ENCODE peak calls at places on chromosomes 1 and 21, in ten cellular contexts. One of them, this sample, is unnamed.

GRCh38 chr1:115890618-115891017 is 49.7 kb upstream of the NHLH2 start:
- DNase-seq in glutamatergic neuron: no peak
- DNase-seq in ovary: no peak
- DNase-seq in cardiac muscle cell: no peak
- DNase-seq in RWPE1: no peak
- DNase-seq in dorsolateral prefrontal cortex: no peak
- DNase-seq in IMR-90: no peak
- DNase-seq in nephron progenitor cell: no peak
- DNase-seq in esophagus squamous epithelium: no peak
- DNase-seq in PC-9: no peak
- DNase-seq in this sample: no peak

GRCh38 chr21:32592929-32593502 is 7.7 kb upstream of the TCP10L start:
- DNase-seq in glutamatergic neuron: no peak
- DNase-seq in ovary: no peak
- DNase-seq in cardiac muscle cell: no peak
- DNase-seq in RWPE1: no peak
- DNase-seq in dorsolateral prefrontal cortex: no peak
- DNase-seq in IMR-90: no peak
- DNase-seq in nephron progenitor cell: no peak
- DNase-seq in esophagus squamous epithelium: no peak
- DNase-seq in PC-9: no peak
- DNase-seq in this sample: no peak

GRCh38 chr1:38332649-38333310 is 286.2 kb upstream of the POU3F1 start:
- DNase-seq in glutamatergic neuron: no peak
- DNase-seq in ovary: no peak
- DNase-seq in cardiac muscle cell: no peak
- DNase-seq in RWPE1: no peak
- DNase-seq in dorsolateral prefrontal cortex: no peak
- DNase-seq in IMR-90: no peak
- DNase-seq in nephron progenitor cell: no peak
- DNase-seq in esophagus squamous epithelium: no peak
- DNase-seq in PC-9: no peak
- DNase-seq in this sample: no peak

GRCh38 chr21:15029077-15029476 is 35.7 kb downstream of the NRIP1 start:
- DNase-seq in glutamatergic neuron: no peak
- DNase-seq in ovary: no peak
- DNase-seq in cardiac muscle cell: no peak
- DNase-seq in RWPE1: no peak
- DNase-seq in dorsolateral prefrontal cortex: no peak
- DNase-seq in IMR-90: no peak
- DNase-seq in nephron progenitor cell: no peak
- DNase-seq in esophagus squamous epithelium: no peak
- DNase-seq in PC-9: no peak
- DNase-seq in this sample: no peak

GRCh38 chr1:99956755-99957154 is 13.0 kb upstream of the SLC35A3 start:
- DNase-seq in glutamatergic neuron: no peak
- DNase-seq in ovary: no peak
- DNase-seq in cardiac muscle cell: peak
- DNase-seq in RWPE1: no peak
- DNase-seq in dorsolateral prefrontal cortex: no peak
- DNase-seq in IMR-90: peak
- DNase-seq in nephron progenitor cell: no peak
- DNase-seq in esophagus squamous epithelium: no peak
- DNase-seq in PC-9: peak
- DNase-seq in this sample: no peak

GRCh38 chr1:228383773-228384172 is 22.9 kb downstream of the TRIM11 start:
- DNase-seq in glutamatergic neuron: no peak
- DNase-seq in ovary: no peak
- DNase-seq in cardiac muscle cell: no peak
- DNase-seq in RWPE1: no peak
- DNase-seq in dorsolateral prefrontal cortex: no peak
- DNase-seq in IMR-90: no peak
- DNase-seq in nephron progenitor cell: no peak
- DNase-seq in esophagus squamous epithelium: no peak
- DNase-seq in PC-9: no peak
- DNase-seq in this sample: no peak

GRCh38 chr21:34878940-34879339 is 170.2 kb downstream of the RUNX1 start:
- DNase-seq in glutamatergic neuron: no peak
- DNase-seq in ovary: no peak
- DNase-seq in cardiac muscle cell: no peak
- DNase-seq in RWPE1: no peak
- DNase-seq in dorsolateral prefrontal cortex: no peak
- DNase-seq in IMR-90: no peak
- DNase-seq in nephron progenitor cell: no peak
- DNase-seq in esophagus squamous epithelium: no peak
- DNase-seq in PC-9: peak
- DNase-seq in this sample: no peak

GRCh38 chr1:166383137-166383536 is 216.3 kb upstream of the FAM78B start:
- DNase-seq in glutamatergic neuron: no peak
- DNase-seq in ovary: no peak
- DNase-seq in cardiac muscle cell: no peak
- DNase-seq in RWPE1: no peak
- DNase-seq in dorsolateral prefrontal cortex: no peak
- DNase-seq in IMR-90: no peak
- DNase-seq in nephron progenitor cell: no peak
- DNase-seq in esophagus squamous epithelium: no peak
- DNase-seq in PC-9: no peak
- DNase-seq in this sample: no peak

DNA sequence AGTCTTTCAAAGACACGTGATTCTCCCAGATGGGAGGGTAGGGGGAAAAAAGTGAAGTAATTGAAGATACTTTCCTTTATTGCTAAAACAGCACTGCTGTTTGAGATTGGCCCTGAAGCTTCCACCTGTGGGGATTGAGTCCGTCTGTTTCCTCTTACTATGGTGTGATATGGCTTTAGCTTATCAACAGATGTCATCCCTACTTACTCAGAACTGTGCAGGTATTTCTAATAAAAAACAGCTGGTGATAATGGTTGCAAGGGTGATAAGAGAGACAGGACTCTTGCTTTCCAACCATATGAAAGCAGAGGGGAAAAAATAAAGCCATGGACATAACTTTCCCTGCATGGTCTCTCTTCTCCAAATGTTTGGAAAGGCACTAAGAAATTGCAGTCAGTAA is 41.7 kb upstream of the C8B start:
- DNase-seq in glutamatergic neuron: no peak
- DNase-seq in ovary: no peak
- DNase-seq in cardiac muscle cell: no peak
- DNase-seq in RWPE1: no peak
- DNase-seq in dorsolateral prefrontal cortex: no peak
- DNase-seq in IMR-90: no peak
- DNase-seq in nephron progenitor cell: no peak
- DNase-seq in esophagus squamous epithelium: no peak
- DNase-seq in PC-9: no peak
- DNase-seq in this sample: no peak
- TF ChIP-seq CTCF in glutamatergic neuron: no peak
- TF ChIP-seq CTCF in ovary: no peak
- TF ChIP-seq CTCF in cardiac muscle cell: no peak
- TF ChIP-seq CTCF in RWPE1: no peak
- TF ChIP-seq CTCF in dorsolateral prefrontal cortex: no peak
- TF ChIP-seq CTCF in IMR-90: no peak
- TF ChIP-seq CTCF in nephron progenitor cell: no peak
- TF ChIP-seq CTCF in esophagus squamous epithelium: no peak
- TF ChIP-seq CTCF in PC-9: no peak
- TF ChIP-seq CTCF in this sample: no peak

GRCh38 chr1:193036337-193037047 is 22.7 kb downstream of the UCHL5 start:
- DNase-seq in glutamatergic neuron: no peak
- DNase-seq in ovary: no peak
- DNase-seq in cardiac muscle cell: no peak
- DNase-seq in RWPE1: no peak
- DNase-seq in dorsolateral prefrontal cortex: no peak
- DNase-seq in IMR-90: no peak
- DNase-seq in nephron progenitor cell: no peak
- DNase-seq in esophagus squamous epithelium: no peak
- DNase-seq in PC-9: no peak
- DNase-seq in this sample: no peak

GRCh38 chr1:193031431-193031830 is 27.7 kb downstream of the UCHL5 start:
- DNase-seq in glutamatergic neuron: no peak
- DNase-seq in ovary: no peak
- DNase-seq in cardiac muscle cell: peak
- DNase-seq in RWPE1: peak
- DNase-seq in dorsolateral prefrontal cortex: no peak
- DNase-seq in IMR-90: peak
- DNase-seq in nephron progenitor cell: no peak
- DNase-seq in esophagus squamous epithelium: no peak
- DNase-seq in PC-9: no peak
- DNase-seq in this sample: no peak

DNA sequence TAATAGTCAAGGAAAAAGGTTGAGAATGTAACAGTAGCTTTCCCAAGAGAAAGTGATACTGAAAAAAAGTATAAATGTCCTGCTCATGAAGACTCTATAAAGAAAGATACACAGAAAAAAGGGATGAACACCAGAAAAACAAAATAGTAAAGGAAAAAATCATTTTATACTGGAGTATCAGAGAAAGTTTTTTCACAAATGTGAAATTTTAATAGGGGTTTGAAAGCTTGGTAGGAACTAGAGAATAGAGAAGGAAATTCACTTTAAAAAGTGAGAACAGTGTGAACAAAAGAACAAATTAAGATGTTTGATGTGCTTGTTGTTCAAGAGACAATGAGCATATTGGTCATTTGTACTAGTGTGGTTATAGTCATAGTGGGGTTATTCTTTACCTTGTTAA is 25.6 kb downstream of the UCHL5 start:
- DNase-seq in glutamatergic neuron: no peak
- DNase-seq in ovary: no peak
- DNase-seq in cardiac muscle cell: no peak
- DNase-seq in RWPE1: no peak
- DNase-seq in dorsolateral prefrontal cortex: no peak
- DNase-seq in IMR-90: no peak
- DNase-seq in nephron progenitor cell: no peak
- DNase-seq in esophagus squamous epithelium: no peak
- DNase-seq in PC-9: no peak
- DNase-seq in this sample: no peak
- TF ChIP-seq CTCF in glutamatergic neuron: no peak
- TF ChIP-seq CTCF in ovary: no peak
- TF ChIP-seq CTCF in cardiac muscle cell: no peak
- TF ChIP-seq CTCF in RWPE1: no peak
- TF ChIP-seq CTCF in dorsolateral prefrontal cortex: no peak
- TF ChIP-seq CTCF in IMR-90: no peak
- TF ChIP-seq CTCF in nephron progenitor cell: no peak
- TF ChIP-seq CTCF in esophagus squamous epithelium: no peak
- TF ChIP-seq CTCF in PC-9: no peak
- TF ChIP-seq CTCF in this sample: no peak

GRCh38 chr1:206558794-206559660 is 51.7 kb downstream of the RASSF5 start:
- DNase-seq in glutamatergic neuron: no peak
- DNase-seq in ovary: no peak
- DNase-seq in cardiac muscle cell: no peak
- DNase-seq in RWPE1: no peak
- DNase-seq in dorsolateral prefrontal cortex: no peak
- DNase-seq in IMR-90: no peak
- DNase-seq in nephron progenitor cell: no peak
- DNase-seq in esophagus squamous epithelium: no peak
- DNase-seq in PC-9: no peak
- DNase-seq in this sample: no peak

GRCh38 chr1:206555473-206555935 is 48.2 kb downstream of the RASSF5 start:
- DNase-seq in glutamatergic neuron: no peak
- DNase-seq in ovary: peak
- DNase-seq in cardiac muscle cell: peak
- DNase-seq in RWPE1: no peak
- DNase-seq in dorsolateral prefrontal cortex: peak
- DNase-seq in IMR-90: no peak
- DNase-seq in nephron progenitor cell: peak
- DNase-seq in esophagus squamous epithelium: no peak
- DNase-seq in PC-9: no peak
- DNase-seq in this sample: no peak

GRCh38 chr1:206556047-206556747 is 48.9 kb downstream of the RASSF5 start:
- DNase-seq in glutamatergic neuron: no peak
- DNase-seq in ovary: no peak
- DNase-seq in cardiac muscle cell: no peak
- DNase-seq in RWPE1: no peak
- DNase-seq in dorsolateral prefrontal cortex: no peak
- DNase-seq in IMR-90: no peak
- DNase-seq in nephron progenitor cell: no peak
- DNase-seq in esophagus squamous epithelium: no peak
- DNase-seq in PC-9: no peak
- DNase-seq in this sample: no peak

GRCh38 chr1:206557636-206558473 is 50.5 kb downstream of the RASSF5 start:
- DNase-seq in glutamatergic neuron: no peak
- DNase-seq in ovary: no peak
- DNase-seq in cardiac muscle cell: no peak
- DNase-seq in RWPE1: no peak
- DNase-seq in dorsolateral prefrontal cortex: no peak
- DNase-seq in IMR-90: no peak
- DNase-seq in nephron progenitor cell: no peak
- DNase-seq in esophagus squamous epithelium: no peak
- DNase-seq in PC-9: peak
- DNase-seq in this sample: no peak

DNA sequence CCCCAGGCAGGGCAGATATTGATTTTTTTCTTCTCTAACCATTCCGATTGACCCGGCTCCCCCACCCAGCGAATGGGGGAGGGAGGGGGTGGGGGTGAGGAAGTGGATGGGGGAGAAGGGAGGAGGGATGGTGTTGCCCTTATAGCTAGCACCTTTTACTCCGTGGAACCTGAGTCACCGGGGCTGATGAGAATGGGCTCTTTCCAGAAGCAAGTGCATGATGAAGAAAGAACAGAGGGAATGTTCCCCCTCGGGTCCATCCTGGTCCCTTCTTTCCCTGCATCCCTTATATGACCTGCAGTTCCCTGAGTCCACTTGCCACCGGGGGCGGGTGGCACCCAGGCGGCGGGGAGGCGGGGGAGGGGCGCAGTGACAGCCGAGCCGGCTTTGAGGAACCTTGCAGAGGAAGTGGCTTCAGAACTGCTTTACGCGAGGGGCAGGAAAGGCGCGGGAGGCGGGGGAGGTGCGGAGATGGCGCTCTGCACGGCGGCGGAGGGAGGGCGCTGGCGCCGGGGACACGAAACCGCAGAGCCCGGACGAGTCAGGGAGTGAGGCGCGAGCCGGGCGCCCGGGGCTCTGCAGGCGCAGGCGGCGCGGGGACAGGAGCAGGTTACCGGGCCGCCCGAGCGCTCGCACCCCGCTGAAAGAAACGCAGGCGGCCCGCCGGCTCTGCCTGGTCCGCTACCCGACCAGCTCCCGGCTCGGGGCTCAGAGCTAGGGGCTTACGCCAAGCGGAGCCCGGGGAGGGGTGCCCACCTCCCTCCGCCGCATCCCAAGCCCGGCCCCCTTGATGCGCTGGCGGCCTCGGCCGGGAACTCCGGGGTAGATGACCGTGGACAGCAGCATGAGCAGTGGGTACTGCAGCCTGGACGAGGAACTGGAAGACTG is 49.7 kb downstream of the RASSF5 start:
- DNase-seq in glutamatergic neuron: peak
- DNase-seq in ovary: peak
- DNase-seq in cardiac muscle cell: peak
- DNase-seq in RWPE1: peak
- DNase-seq in dorsolateral prefrontal cortex: peak
- DNase-seq in IMR-90: peak
- DNase-seq in nephron progenitor cell: peak
- DNase-seq in esophagus squamous epithelium: peak
- DNase-seq in PC-9: no peak
- DNase-seq in this sample: peak
- TF ChIP-seq CTCF in glutamatergic neuron: no peak
- TF ChIP-seq CTCF in ovary: no peak
- TF ChIP-seq CTCF in cardiac muscle cell: no peak
- TF ChIP-seq CTCF in RWPE1: no peak
- TF ChIP-seq CTCF in dorsolateral prefrontal cortex: no peak
- TF ChIP-seq CTCF in IMR-90: no peak
- TF ChIP-seq CTCF in nephron progenitor cell: no peak
- TF ChIP-seq CTCF in esophagus squamous epithelium: no peak
- TF ChIP-seq CTCF in PC-9: no peak
- TF ChIP-seq CTCF in this sample: no peak

DNA sequence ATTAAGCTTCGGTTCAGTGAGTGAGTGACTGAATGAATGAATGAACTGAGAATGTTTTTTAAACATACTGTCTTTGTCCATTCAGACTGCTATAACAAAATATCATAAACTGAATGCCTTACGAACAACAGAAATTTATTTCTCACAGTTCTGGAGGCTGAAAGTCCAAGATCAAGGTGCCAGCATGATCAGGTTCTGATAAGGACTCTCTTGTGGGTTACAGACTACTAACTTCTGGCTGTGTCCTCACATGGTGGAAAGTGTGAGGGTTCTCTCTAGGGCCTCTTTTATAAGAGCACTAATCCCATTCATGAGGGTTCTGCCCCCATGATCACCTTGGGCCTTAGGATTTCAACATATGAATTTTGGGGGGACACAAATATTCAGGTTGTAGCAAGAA is 7.1 kb upstream of the DUSP10 start:
- DNase-seq in glutamatergic neuron: no peak
- DNase-seq in ovary: no peak
- DNase-seq in cardiac muscle cell: no peak
- DNase-seq in RWPE1: no peak
- DNase-seq in dorsolateral prefrontal cortex: no peak
- DNase-seq in IMR-90: no peak
- DNase-seq in nephron progenitor cell: no peak
- DNase-seq in esophagus squamous epithelium: no peak
- DNase-seq in PC-9: no peak
- DNase-seq in this sample: no peak
- TF ChIP-seq CTCF in glutamatergic neuron: no peak
- TF ChIP-seq CTCF in ovary: no peak
- TF ChIP-seq CTCF in cardiac muscle cell: no peak
- TF ChIP-seq CTCF in RWPE1: no peak
- TF ChIP-seq CTCF in dorsolateral prefrontal cortex: no peak
- TF ChIP-seq CTCF in IMR-90: no peak
- TF ChIP-seq CTCF in nephron progenitor cell: no peak
- TF ChIP-seq CTCF in esophagus squamous epithelium: no peak
- TF ChIP-seq CTCF in PC-9: no peak
- TF ChIP-seq CTCF in this sample: no peak

This sample was measured in D721Med.